ENCODE peak calls at places on chromosomes 11 and 22, in ten cellular contexts. Z is neural progenitor cell, G is left ventricle myocardium inferior, L is testis, K is lower leg skin, J is fibroblast of villous mesenchyme, W is A549, O is astrocyte of the cerebellum, C is kidney, D is fibroblast of pulmonary artery. H is an unnamed sample.

GRCh38 chr11:34654491-34655334 is 33.8 kb downstream of the EHF start:
- DNase-seq in Z (no peak), J (peak), C (no peak), L (no peak), D (peak), W (peak), O (no peak), G (peak), K (peak), H (no peak)

GRCh38 chr11:61037694-61038093 is 64.6 kb upstream of the CD5 start:
- DNase-seq in Z (no peak), K (no peak), J (no peak), G (peak), W (no peak), C (no peak), L (peak), O (peak), D (peak), H (peak)

GRCh38 chr11:62909107-62909894 is 11.9 kb downstream of the CHRM1 start:
- DNase-seq in D (peak), C (peak), K (peak), Z (peak), J (peak), G (peak), O (peak), W (peak), L (peak), H (peak)

GRCh38 chr22:25754527-25755202 is 12.7 kb downstream of the MYO18B start:
- DNase-seq in W (no peak), C (no peak), J (peak), Z (no peak), G (peak), D (peak), L (no peak), O (peak), K (peak), H (peak)

GRCh38 chr22:46738961-46739870 is 1.2 kb upstream of the CERK start:
- DNase-seq in W (peak), J (peak), D (peak), G (no peak), O (no peak), C (peak), Z (peak), L (no peak), K (peak), H (peak)

GRCh38 chr11:72755794-72756285 is 3.6 kb upstream of the ARAP1 start:
- DNase-seq in K (no peak), O (no peak), J (no peak), Z (no peak), C (peak), L (no peak), W (no peak), G (no peak), D (no peak), H (no peak)

GRCh38 chr11:45652781-45653180 is 12.6 kb downstream of the CHST1 start:
- DNase-seq in G (no peak), O (no peak), W (no peak), D (peak), L (no peak), C (no peak), Z (peak), K (no peak), J (no peak), H (no peak)

GRCh38 chr11:86816251-86816726 is 15.9 kb downstream of the PRSS23 start:
- DNase-seq in C (no peak), K (no peak), L (no peak), D (peak), Z (no peak), W (no peak), J (peak), G (no peak), O (no peak), H (peak)

GRCh38 chr22:31707519-31707918 is 42.4 kb downstream of the PRR14L start:
- DNase-seq in G (no peak), K (no peak), J (no peak), Z (no peak), L (no peak), W (no peak), D (no peak), C (no peak), O (no peak), H (no peak)

GRCh38 chr11:112659185-112659584 is 302.0 kb upstream of the NCAM1 start:
- DNase-seq in O (no peak), C (no peak), Z (no peak), W (no peak), D (no peak), L (no peak), K (no peak), J (no peak), G (no peak), H (no peak)

GRCh38 chr11:12642040-12642439 is 32.2 kb upstream of the TEAD1 start:
- DNase-seq in C (no peak), O (no peak), D (peak), Z (no peak), W (no peak), L (no peak), J (peak), K (no peak), G (no peak), H (peak)

GRCh38 chr11:27882066-27882697 is 181.9 kb upstream of the BDNF start:
- DNase-seq in D (no peak), Z (no peak), K (no peak), O (no peak), L (no peak), W (no peak), C (no peak), G (no peak), J (peak), H (peak)

GRCh38 chr11:71580057-71581003 is 2.3 kb downstream of the KRTAP5-11 start:
- DNase-seq in Z (peak), L (peak), D (peak), G (peak), J (peak), C (no peak), W (peak), O (peak), K (peak), H (peak)

GRCh38 chr11:127639916-127640315 is 639.3 kb upstream of the KIRREL3 start:
- DNase-seq in O (no peak), W (no peak), G (no peak), D (no peak), Z (no peak), J (no peak), K (no peak), C (no peak), L (no peak), H (no peak)

GRCh38 chr11:20134991-20135736 is 25.1 kb downstream of the DBX1 start:
- DNase-seq in J (peak), G (no peak), W (no peak), Z (no peak), K (no peak), D (no peak), C (no peak), O (no peak), L (no peak), H (no peak)
- H3K4me3 ChIP-seq in J (no peak), G (no peak), W (no peak), Z (no peak), K (no peak), D (no peak), C (no peak), O (no peak), L (no peak), H (no peak)

GRCh38 chr22:45212306-45212709 is 28.4 kb downstream of the KIAA0930 start:
- DNase-seq in D (peak), Z (peak), C (peak), L (peak), G (peak), W (peak), J (peak), O (peak), K (peak), H (peak)
- TF ChIP-seq CTCF in D (no peak), Z (no peak), C (no peak), L (no peak), G (peak), W (no peak), J (peak), O (no peak), K (no peak), H (no peak)

DNA sequence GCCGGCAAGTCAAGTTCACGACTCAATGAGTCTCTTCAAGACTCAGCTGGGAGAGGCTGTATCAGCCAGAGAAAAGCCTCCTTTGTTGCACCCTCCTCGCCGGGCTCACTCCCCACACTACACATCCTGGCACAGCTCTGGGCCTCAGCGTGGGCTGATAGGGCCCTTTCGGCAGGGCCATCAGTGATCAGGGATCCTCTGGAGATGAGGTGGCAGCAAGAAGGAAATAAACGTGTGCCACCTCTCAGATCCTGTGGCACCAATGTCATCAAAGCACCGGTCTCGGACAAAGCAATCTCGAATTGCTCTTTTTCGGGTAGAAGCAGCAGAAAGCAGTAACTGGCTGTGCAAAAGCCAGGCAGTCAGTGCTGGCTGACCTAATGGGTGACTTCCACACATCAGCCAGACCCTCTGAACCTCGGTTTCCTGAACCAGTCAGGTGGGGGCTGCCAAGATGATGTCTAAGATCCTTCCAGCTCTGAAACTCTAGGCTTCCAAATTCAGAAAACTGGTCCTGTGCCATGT is 2.1 kb downstream of the EHD1 start:
- DNase-seq in O (no peak), W (no peak), D (no peak), G (no peak), C (peak), K (no peak), J (no peak), L (no peak), Z (no peak), H (no peak)
- H3K4me3 ChIP-seq in O (peak), W (peak), D (peak), G (peak), C (peak), K (no peak), J (peak), L (no peak), Z (no peak), H (peak)

GRCh38 chr11:129117595-129118350 is 74.4 kb downstream of the ARHGAP32 start:
- DNase-seq in K (peak), L (peak), J (peak), G (no peak), O (peak), D (peak), Z (peak), C (no peak), W (peak), H (peak)
- TF ChIP-seq CTCF in K (peak), L (peak), J (peak), G (peak), O (peak), D (peak), Z (peak), C (peak), W (peak), H (peak)

DNA sequence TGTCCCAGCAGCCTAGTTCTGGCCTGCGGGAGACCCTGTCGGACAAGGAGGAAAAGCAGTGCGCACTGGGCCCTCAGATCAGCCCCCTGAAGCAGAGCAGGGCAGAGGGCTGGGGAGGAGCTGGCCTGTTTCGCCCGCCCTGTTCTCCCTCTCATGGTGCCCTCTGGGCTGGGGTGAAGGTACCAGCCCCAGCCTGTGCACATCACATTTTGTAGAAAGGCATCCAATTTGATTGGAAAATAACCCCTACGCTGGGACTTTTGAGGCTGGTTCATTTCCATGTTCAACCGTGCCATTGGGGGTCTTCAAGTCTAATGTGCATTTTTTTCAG is 836 bp upstream of the NAP1L4 start:
- DNase-seq in L (no peak), W (peak), K (no peak), J (no peak), C (no peak), D (no peak), G (no peak), Z (no peak), O (no peak), H (no peak)
- H3K4me3 ChIP-seq in L (peak), W (peak), K (peak), J (peak), C (peak), D (peak), G (peak), Z (peak), O (peak), H (peak)

DNA sequence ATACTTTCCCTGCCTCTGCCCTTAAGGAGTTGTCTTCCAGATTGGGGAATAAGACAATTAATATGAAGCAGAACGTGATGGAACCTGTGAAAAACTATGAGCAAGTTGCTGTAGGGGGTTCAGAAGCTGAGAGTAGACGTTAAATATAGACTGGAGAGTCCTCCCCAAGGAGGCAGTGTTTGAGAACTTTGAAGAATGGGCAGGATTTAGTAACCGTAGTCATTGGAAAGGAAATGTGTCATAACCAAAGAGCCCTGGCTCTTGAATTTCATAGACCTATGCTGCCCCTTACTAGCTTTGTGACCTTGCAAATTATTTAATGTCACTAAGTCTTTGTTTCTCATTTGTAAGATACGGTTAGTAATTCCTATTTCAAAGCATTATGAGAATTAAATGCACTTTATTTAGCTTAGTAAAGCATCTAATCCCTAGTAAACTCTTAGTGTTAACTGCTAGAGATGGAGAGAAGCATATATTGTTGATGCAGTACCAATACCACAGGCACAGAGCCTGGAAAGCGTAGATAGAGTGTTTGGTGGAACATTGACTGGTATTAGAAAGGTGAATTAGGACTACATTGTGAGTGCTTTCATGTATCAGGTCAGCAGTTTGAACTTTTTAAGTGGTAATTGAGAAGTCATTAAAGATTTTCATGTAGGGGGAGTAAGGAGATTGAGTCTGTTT is 54.1 kb downstream of the MCAM start:
- DNase-seq in Z (no peak), K (no peak), C (no peak), O (no peak), L (no peak), J (peak), D (peak), W (no peak), G (no peak), H (peak)
- TF ChIP-seq CTCF in Z (no peak), K (no peak), C (no peak), O (no peak), L (no peak), J (no peak), D (peak), W (no peak), G (peak), H (no peak)

GRCh38 chr11:70569173-70569890 is 171.0 kb downstream of the CTTN start:
- DNase-seq in G (no peak), O (no peak), C (peak), K (no peak), J (no peak), L (peak), D (no peak), W (no peak), Z (no peak), H (no peak)

GRCh38 chr11:70569996-70570692 is 171.8 kb downstream of the CTTN start:
- DNase-seq in W (no peak), K (no peak), D (no peak), L (no peak), J (no peak), C (peak), O (no peak), G (no peak), Z (no peak), H (no peak)

GRCh38 chr11:70568504-70569172 is 170.3 kb downstream of the CTTN start:
- DNase-seq in D (peak), W (no peak), K (no peak), G (peak), C (peak), L (peak), J (peak), O (no peak), Z (peak), H (peak)

GRCh38 chr11:70566768-70567530 is 168.6 kb downstream of the CTTN start:
- DNase-seq in K (no peak), O (no peak), D (no peak), J (no peak), L (no peak), G (no peak), W (no peak), C (peak), Z (no peak), H (no peak)

GRCh38 chr11:70567680-70568503 is 169.6 kb downstream of the CTTN start:
- DNase-seq in G (peak), C (peak), K (peak), D (peak), L (peak), O (no peak), J (peak), W (no peak), Z (peak), H (peak)
- H3K4me3 ChIP-seq in G (peak), C (peak), K (peak), D (peak), L (peak), O (peak), J (peak), W (no peak), Z (no peak), H (peak)

DNA sequence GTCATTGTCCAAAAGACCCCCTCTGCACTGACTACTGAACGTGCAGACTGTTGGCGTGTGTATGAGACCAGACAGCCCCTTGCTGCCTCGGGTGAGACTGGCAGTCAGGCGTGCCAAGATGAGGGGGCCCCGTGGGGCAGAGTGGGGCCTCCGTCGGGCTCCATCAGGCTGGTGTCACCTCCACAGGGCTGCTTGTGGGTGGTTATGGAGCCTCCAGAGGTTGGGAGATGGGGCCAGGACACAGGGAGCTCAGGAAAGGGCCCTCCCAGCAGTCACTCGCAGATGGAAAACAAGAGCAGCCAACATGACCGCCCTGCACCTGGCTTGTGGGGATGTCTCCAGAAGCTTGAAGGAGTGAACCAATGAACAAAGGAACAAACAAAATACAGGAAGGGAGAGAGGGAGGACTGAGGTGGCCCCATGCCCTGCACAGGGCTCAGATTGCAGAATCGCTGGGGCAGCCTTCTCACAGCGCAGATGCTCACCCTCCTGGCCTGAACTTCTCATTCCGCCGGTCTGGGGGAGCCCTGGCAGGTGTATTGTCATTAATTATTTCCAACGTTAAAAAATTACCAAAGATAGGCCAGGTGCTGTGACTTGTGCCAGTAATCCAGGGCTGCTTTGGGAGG is 5.5 kb upstream of the PHLDA2 start:
- DNase-seq in J (no peak), C (no peak), K (no peak), O (no peak), G (no peak), D (no peak), L (no peak), W (no peak), Z (no peak), H (no peak)
- TF ChIP-seq CTCF in J (no peak), C (no peak), K (no peak), O (no peak), G (no peak), D (no peak), L (no peak), W (no peak), Z (no peak), H (no peak)

H was measured in astrocyte of the spinal cord.